ENCODE peak calls at places on chromosomes 1 and 21, in six cellular contexts. Y is HTR-8/SVneo, T is ascending aorta, D is C1 segment of cervical spinal cord, U is NCI-H1417, B is 8988T. I is an unnamed sample.

GRCh38 chr1:9101510-9102146 is 27.3 kb downstream of the GPR157 start:
- DNase-seq in Y (peak), T (no peak), D (no peak), U (peak), B (peak), I (peak)

GRCh38 chr1:17108786-17109185 is 10.5 kb downstream of the PADI2 start:
- DNase-seq in Y (no peak), T (no peak), D (no peak), U (no peak), B (no peak), I (no peak)

GRCh38 chr1:180925471-180926051 is 12.9 kb downstream of the KIAA1614 start:
- DNase-seq in Y (no peak), T (no peak), D (peak), U (peak), B (no peak), I (no peak)

GRCh38 chr21:44298301-44298700 is 1.6 kb upstream of the PFKL start:
- DNase-seq in Y (no peak), T (no peak), D (no peak), U (peak), B (no peak), I (no peak)

GRCh38 chr1:44676484-44677200 is 2.1 kb downstream of the ARMH1 start:
- DNase-seq in Y (no peak), T (no peak), D (no peak), U (no peak), B (no peak), I (no peak)

GRCh38 chr1:53595906-53596305 is 136.7 kb downstream of the DMRTB1 start:
- DNase-seq in Y (no peak), T (no peak), D (no peak), U (no peak), B (no peak), I (no peak)

GRCh38 chr1:151867321-151867720 is 13.8 kb upstream of the THEM5 start:
- DNase-seq in Y (no peak), T (no peak), D (no peak), U (no peak), B (no peak), I (no peak)

GRCh38 chr1:38730511-38731397 is 128.8 kb downstream of the RRAGC start:
- DNase-seq in Y (no peak), T (no peak), D (no peak), U (no peak), B (no peak), I (no peak)

GRCh38 chr1:46466477-46467182 is 23.0 kb upstream of the DMBX1 start:
- DNase-seq in Y (no peak), T (no peak), D (no peak), U (no peak), B (no peak), I (no peak)

GRCh38 chr1:154467768-154468102 is 34.3 kb upstream of the TDRD10 start:
- DNase-seq in Y (no peak), T (no peak), D (no peak), U (no peak), B (no peak), I (no peak)

GRCh38 chr1:234887026-234887910 is 241.4 kb downstream of the TOMM20 start:
- DNase-seq in Y (no peak), T (no peak), D (no peak), U (no peak), B (no peak), I (no peak)

GRCh38 chr1:58893257-58893869 is 109.5 kb upstream of the JUN start:
- DNase-seq in Y (no peak), T (no peak), D (no peak), U (no peak), B (no peak), I (no peak)

GRCh38 chr1:63143482-63143881 is 178.9 kb upstream of the FOXD3 start:
- DNase-seq in Y (no peak), T (no peak), D (no peak), U (no peak), B (no peak), I (no peak)

GRCh38 chr1:169361281-169361680 is 6.3 kb downstream of the NME7 start:
- DNase-seq in Y (no peak), T (no peak), D (no peak), U (no peak), B (no peak), I (no peak)

GRCh38 chr1:35883681-35884155 is 709 bp downstream of the AGO1 start:
- DNase-seq in Y (peak), T (peak), D (peak), U (peak), B (peak), I (peak)

GRCh38 chr1:233613252-233614172 is at the start of gene KCNK1:
- DNase-seq in Y (peak), T (peak), D (peak), U (peak), B (peak), I (peak)

GRCh38 chr1:15355968-15356621 is 53.6 kb upstream of the EFHD2 start:
- DNase-seq in Y (peak), T (no peak), D (no peak), U (no peak), B (no peak), I (no peak)

GRCh38 chr1:219669042-219669441 is 56.1 kb upstream of the ZC3H11B start:
- DNase-seq in Y (no peak), T (no peak), D (no peak), U (no peak), B (no peak), I (no peak)

GRCh38 chr1:204560590-204560989 is 44.4 kb downstream of the MDM4 start:
- DNase-seq in Y (peak), T (no peak), D (no peak), U (no peak), B (no peak), I (no peak)

I was measured in GM13977.